ENCODE peak calls at places on chromosomes 13 and 19, in four cellular contexts. H, Q, R and S are unnamed samples.

GRCh38 chr19:33775731-33776487 is 20.8 kb upstream of the KCTD15 start:
- DNase-seq in H (no peak), Q (no peak), R (no peak), S (no peak)

GRCh38 chr19:33447336-33448158 is 74.0 kb downstream of the CEBPG start:
- DNase-seq in H (no peak), Q (no peak), R (no peak), S (no peak)

GRCh38 chr13:105363747-105364177 is 1171.7 kb downstream of the EFNB2 start:
- DNase-seq in H (no peak), Q (no peak), R (no peak), S (no peak)

GRCh38 chr19:49107625-49108459 is 6.3 kb upstream of the LIN7B start:
- DNase-seq in H (no peak), Q (no peak), R (no peak), S (no peak)

GRCh38 chr13:63741029-63741813 is 2325.6 kb upstream of the PCDH20 start:
- DNase-seq in H (no peak), Q (no peak), R (no peak), S (no peak)

GRCh38 chr13:113497217-113497616 is 6.7 kb upstream of the DCUN1D2 start:
- DNase-seq in H (no peak), Q (no peak), R (no peak), S (no peak)

GRCh38 chr19:7199613-7200533 is 94.3 kb downstream of the INSR start:
- DNase-seq in H (no peak), Q (no peak), R (peak), S (no peak)

GRCh38 chr19:35334064-35334753 is 5.2 kb downstream of the CD22 start:
- DNase-seq in H (no peak), Q (no peak), R (no peak), S (no peak)

GRCh38 chr13:73081256-73081915 is 22.6 kb downstream of the KLF5 start:
- DNase-seq in H (no peak), Q (no peak), R (no peak), S (no peak)

GRCh38 chr19:35322014-35322413 is 7.0 kb upstream of the CD22 start:
- DNase-seq in H (no peak), Q (no peak), R (no peak), S (no peak)

GRCh38 chr13:93624371-93624777 is 397.8 kb downstream of the GPC6 start:
- DNase-seq in H (no peak), Q (no peak), R (no peak), S (no peak)

GRCh38 chr19:7611541-7612279 is 16.0 kb downstream of the CAMSAP3 start:
- DNase-seq in H (peak), Q (no peak), R (no peak), S (no peak)

GRCh38 chr13:99823961-99824360 is 147.6 kb downstream of the ZIC5 start:
- DNase-seq in H (no peak), Q (no peak), R (no peak), S (no peak)

GRCh38 chr13:32019612-32020233 is 11.9 kb upstream of the FRY start:
- DNase-seq in H (peak), Q (peak), R (peak), S (no peak)

GRCh38 chr19:9940778-9941177 is 4.5 kb upstream of the OLFM2 start:
- DNase-seq in H (no peak), Q (no peak), R (peak), S (no peak)

GRCh38 chr13:38951525-38952313 is 38.9 kb downstream of the STOML3 start:
- DNase-seq in H (no peak), Q (no peak), R (no peak), S (no peak)

GRCh38 chr19:49362926-49363264 is 679 bp upstream of the TEAD2 start:
- DNase-seq in H (no peak), Q (no peak), R (peak), S (no peak)

GRCh38 chr13:66780814-66781213 is 449.3 kb downstream of the PCDH9 start:
- DNase-seq in H (no peak), Q (no peak), R (no peak), S (no peak)

GRCh38 chr13:99311748-99312492 is 4.7 kb upstream of the GPR183 start:
- DNase-seq in H (no peak), Q (no peak), R (no peak), S (no peak)

GRCh38 chr13:38563739-38564138 is 123.1 kb upstream of the FREM2 start:
- DNase-seq in H (no peak), Q (no peak), R (no peak), S (no peak)

GRCh38 chr13:100088282-100088647 is 628 bp upstream of the PCCA start:
- DNase-seq in H (no peak), Q (no peak), R (no peak), S (no peak)

GRCh38 chr13:76527041-76527440 is 359.2 kb downstream of the KCTD12 start:
- DNase-seq in H (no peak), Q (no peak), R (no peak), S (no peak)

GRCh38 chr19:7923295-7924191 is 2.4 kb downstream of the CTXN1 start:
- DNase-seq in H (no peak), Q (no peak), R (no peak), S (no peak)

GRCh38 chr13:99265823-99266426 is 7.7 kb upstream of the GPR18 start:
- DNase-seq in H (peak), Q (no peak), R (peak), S (no peak)

GRCh38 chr13:48412100-48412556 is 785 bp downstream of the LPAR6 start:
- DNase-seq in H (no peak), Q (no peak), R (no peak), S (no peak)

GRCh38 chr13:101258071-101258470 is 158.2 kb downstream of the NALCN start:
- DNase-seq in H (no peak), Q (peak), R (peak), S (no peak)

GRCh38 chr13:33645591-33646554 is 172.1 kb upstream of the RFC3 start:
- DNase-seq in H (no peak), Q (no peak), R (no peak), S (no peak)

GRCh38 chr19:4523306-4524110 is 5.2 kb upstream of the PLIN4 start:
- DNase-seq in H (peak), Q (no peak), R (peak), S (no peak)

GRCh38 chr13:47133024-47133445 is 236.2 kb upstream of the HTR2A start:
- DNase-seq in H (no peak), Q (no peak), R (no peak), S (no peak)

GRCh38 chr13:33186851-33187250 is 98.7 kb downstream of the STARD13 start:
- DNase-seq in H (no peak), Q (no peak), R (no peak), S (no peak)

GRCh38 chr19:3801412-3802096 is 15.4 kb upstream of the MATK start:
- DNase-seq in H (peak), Q (no peak), R (no peak), S (no peak)

GRCh38 chr13:108915095-108915633 is 285.8 kb downstream of the MYO16 start:
- DNase-seq in H (no peak), Q (no peak), R (peak), S (no peak)

GRCh38 chr13:22050951-22051563 is 380.2 kb downstream of the FGF9 start:
- DNase-seq in H (no peak), Q (no peak), R (no peak), S (no peak)

GRCh38 chr19:10503002-10503789 is at the start of gene KEAP1:
- DNase-seq in H (peak), Q (no peak), R (peak), S (peak)

GRCh38 chr13:45747071-45747470 is 45.0 kb downstream of the CBY2 start:
- DNase-seq in H (no peak), Q (no peak), R (no peak), S (no peak)

GRCh38 chr19:51181913-51182419 is 39.9 kb downstream of the SIGLEC7 start:
- DNase-seq in H (no peak), Q (no peak), R (no peak), S (peak)

GRCh38 chr19:48513289-48514122 is 1.9 kb upstream of the LMTK3 start:
- DNase-seq in H (peak), Q (no peak), R (peak), S (no peak)

GRCh38 chr19:10286803-10287737 is at the start of gene ICAM4:
- DNase-seq in H (peak), Q (no peak), R (peak), S (no peak)

GRCh38 chr19:56725829-56726424 is 54.4 kb upstream of the ZNF835 start:
- DNase-seq in H (no peak), Q (no peak), R (no peak), S (no peak)

GRCh38 chr13:43475135-43475534 is 311.6 kb downstream of the ENOX1 start:
- DNase-seq in H (no peak), Q (no peak), R (no peak), S (no peak)

GRCh38 chr13:43470610-43471009 is 316.2 kb downstream of the ENOX1 start:
- DNase-seq in H (no peak), Q (no peak), R (no peak), S (no peak)

GRCh38 chr13:43472344-43472743 is 314.4 kb downstream of the ENOX1 start:
- DNase-seq in H (no peak), Q (no peak), R (no peak), S (no peak)

GRCh38 chr13:43473437-43473836 is 313.3 kb downstream of the ENOX1 start:
- DNase-seq in H (no peak), Q (no peak), R (no peak), S (no peak)

GRCh38 chr13:43472980-43473379 is 313.8 kb downstream of the ENOX1 start:
- DNase-seq in H (no peak), Q (no peak), R (no peak), S (no peak)
- TF ChIP-seq SRF in H (no peak), Q (no peak), R (no peak), S (no peak)

GRCh38 chr13:96052655-96053002 is 572 bp downstream of the UGGT2 start:
- DNase-seq in H (peak), Q (peak), R (peak), S (peak)

DNA sequence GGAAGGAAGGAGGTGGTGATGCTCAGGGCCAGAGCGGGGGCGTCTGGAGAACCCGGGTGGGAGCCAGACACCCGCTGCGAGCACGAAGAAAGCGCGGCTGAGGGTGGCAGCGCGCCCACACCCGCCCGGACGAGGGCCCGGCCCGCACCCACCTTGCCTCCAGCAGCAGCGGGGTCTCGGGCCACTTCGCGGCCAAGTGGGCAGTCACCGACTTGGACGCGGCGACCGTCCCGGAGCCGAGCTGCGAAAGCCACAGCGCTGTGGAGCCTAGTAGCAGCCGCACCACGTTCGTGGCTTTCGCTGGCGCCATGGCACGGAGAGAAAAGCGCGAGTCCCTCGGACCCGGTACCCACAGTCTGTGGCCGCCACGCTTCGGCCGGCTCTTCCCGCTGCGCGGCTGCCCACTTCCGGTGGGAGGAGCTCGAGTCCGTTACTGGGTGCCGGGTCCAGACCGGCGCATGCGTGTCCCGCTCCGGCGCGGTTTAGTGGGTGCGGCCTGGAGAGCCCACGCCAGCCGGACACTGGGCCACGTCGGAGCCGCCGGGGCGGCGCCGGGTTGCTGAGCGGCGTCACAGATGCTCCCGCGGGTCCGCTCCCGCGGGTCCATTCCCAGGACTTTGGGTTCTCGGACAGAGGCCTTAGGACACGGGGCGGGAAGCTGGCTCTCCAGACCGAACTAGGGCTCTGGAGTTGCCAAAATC is at the start of gene UGGT2:
- DNase-seq in H (peak), Q (peak), R (peak), S (peak)
- TF ChIP-seq HDAC6 in H (no peak), Q (no peak), R (no peak), S (no peak)

DNA sequence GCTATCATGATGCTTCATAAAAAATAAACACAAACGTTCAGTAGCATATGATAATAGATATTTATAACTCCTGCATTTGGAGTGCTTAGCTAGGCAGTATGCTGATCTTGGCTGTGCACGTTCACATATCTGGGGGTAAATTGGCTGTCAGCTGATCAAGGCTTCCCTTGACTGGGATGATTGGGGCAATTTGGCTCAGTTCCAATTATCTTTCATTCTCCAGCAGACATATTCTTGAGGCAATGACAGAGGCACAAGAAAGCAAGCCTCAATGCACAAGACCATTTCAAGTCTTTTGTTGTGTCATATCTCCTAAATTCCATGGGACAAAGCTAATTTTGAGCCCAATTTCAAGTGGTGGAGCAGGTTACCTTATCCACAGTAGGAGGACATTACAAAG is 142.0 kb downstream of the DLEU7 start:
- DNase-seq in H (no peak), Q (no peak), R (no peak), S (no peak)
- TF ChIP-seq EP300 in H (no peak), Q (no peak), R (no peak), S (no peak)

DNA sequence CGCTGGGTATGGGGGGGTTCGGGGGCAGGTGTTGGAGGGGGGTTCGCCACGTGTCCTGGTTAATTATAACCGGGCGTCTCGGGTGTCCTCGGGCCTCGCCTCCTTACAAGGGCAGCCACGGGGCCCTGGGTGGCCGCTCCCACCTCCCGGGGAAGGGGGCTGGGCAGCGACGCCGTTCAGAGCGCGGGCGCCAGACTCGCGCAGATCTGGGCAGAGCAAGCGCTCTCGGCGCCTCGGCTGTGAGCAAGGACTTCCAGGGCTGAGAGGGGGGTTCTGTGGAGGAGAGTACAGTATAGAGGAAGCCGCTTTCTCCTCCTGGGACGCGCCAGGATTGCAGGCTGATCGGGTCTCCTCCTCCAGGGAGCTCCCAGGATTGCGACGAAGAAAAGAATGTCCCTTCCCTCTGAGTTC is 1.0 kb upstream of the CKM start:
- DNase-seq in H (peak), Q (no peak), R (no peak), S (no peak)
- TF ChIP-seq SRF in H (no peak), Q (no peak), R (no peak), S (no peak)

DNA sequence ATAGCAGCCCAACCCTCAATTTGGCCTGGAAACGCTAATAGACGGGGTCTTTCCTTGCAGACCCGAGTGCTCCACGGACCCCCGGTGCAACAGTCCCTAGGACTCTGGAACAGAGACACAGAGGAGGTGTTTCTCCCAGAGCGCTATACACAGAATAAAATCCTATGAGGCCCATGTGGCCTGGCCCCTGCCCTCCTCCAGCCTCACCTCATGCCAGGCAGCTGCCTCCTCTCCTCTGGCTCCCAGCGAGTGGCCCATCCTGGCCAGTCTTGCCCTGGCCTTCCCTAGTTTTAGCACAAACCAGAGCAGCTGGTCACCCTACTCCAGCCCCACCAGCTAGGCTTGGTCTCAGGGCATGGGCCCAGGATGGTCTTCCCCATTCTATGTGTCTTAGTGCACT is 20.3 kb downstream of the POP4 start:
- DNase-seq in H (no peak), Q (no peak), R (no peak), S (no peak)
- TF ChIP-seq HDAC6 in H (no peak), Q (no peak), R (no peak), S (no peak)

DNA sequence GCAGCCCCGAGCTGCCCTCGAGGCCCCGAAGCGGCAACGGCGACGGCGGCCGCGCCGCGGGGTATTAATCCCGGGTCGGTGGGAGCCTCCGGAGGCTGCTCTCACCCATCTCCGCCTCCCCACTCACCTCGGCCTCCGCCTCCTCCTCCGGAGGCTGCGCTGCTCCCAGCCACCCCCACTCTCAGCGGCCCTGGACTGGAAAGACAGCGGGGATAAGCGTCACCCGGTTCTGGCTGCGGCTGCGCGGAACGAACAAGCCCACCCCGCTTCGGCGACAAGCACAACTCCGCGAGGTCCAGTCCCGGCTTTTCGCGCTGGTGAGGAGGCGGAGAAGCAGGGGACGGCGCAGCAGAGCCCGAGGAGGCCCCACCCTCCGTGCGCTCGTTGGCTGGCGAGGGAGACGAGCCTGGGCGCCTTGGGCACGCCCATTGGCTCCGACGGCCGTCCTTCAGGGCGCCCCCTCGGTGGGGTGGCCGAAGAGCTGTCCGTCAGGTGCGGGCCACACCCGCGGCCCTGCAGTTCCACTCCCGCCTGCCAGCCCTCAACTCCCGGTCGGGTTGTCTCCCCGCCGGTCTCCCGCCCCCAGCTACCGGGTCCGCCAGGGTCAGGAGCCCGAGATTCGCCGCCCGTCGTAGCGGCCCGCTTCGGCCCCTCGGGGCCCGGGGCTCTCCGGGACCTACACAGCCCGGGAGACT is at the start of gene ZMYM5:
- DNase-seq in H (peak), Q (peak), R (peak), S (peak)
- TF ChIP-seq EP300 in H (no peak), Q (no peak), R (no peak), S (no peak)

GRCh38 chr13:78160793-78161192 is 242.2 kb upstream of the EDNRB start:
- DNase-seq in H (no peak), Q (no peak), R (no peak), S (no peak)
- TF ChIP-seq SRF in H (no peak), Q (no peak), R (no peak), S (no peak)

DNA sequence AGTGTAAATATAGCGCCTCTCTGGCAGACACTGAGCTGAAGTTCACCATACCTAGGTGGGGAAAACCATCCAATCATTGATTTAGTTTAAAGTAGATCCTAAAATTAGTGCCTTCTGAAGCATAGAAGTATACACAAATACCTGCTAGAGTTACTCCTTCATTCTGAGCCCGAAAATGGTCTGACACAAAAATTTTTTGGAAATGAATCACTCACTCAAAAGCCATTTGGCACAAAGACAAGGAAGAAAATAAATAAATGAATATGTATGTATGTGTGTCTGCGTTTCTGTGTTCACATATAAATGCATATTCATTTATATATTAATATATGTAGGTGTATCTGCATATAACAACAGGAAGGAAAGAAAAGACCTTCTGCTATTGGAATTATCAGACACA is 614.4 kb upstream of the PCDH9 start:
- DNase-seq in H (no peak), Q (no peak), R (no peak), S (no peak)
- TF ChIP-seq HDAC6 in H (no peak), Q (no peak), R (no peak), S (no peak)

DNA sequence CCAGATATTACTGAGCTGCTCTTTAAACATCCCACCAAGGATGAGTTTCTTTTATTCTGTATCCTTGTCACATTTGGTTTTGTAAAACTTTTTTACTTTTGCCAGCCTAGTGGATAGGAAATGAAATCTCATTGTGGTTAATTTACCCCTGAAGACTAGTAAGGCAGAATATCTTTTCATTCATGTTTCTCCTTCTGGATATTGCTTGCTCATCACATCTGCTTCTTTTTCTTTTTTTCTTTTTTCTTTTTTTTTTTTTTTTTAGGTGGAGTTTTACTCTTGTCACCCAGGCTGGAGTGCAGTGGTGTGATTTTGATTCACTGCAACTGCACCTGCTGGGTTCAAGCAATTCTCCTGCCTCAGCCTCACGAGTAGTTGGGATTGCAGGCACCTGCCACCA is 31.4 kb downstream of the SIPA1L3 start:
- DNase-seq in H (no peak), Q (no peak), R (no peak), S (no peak)
- TF ChIP-seq EP300 in H (no peak), Q (no peak), R (no peak), S (no peak)